ENCODE peak calls at places on chromosomes 6 and 20, in seven cellular contexts. M is T-helper 17 cell, H is spleen, W is GM23338, Z is activated gamma-delta T cell treated with Interleukin-2 at 50 U/mL for 16 hours, L is neural progenitor cell, S is A549. R is an unnamed sample.
A peak's percentile ranks its signal among the peaks of the same experiment; 100 is the strongest.

GRCh38 chr6:113635222-113635970 is 221.7 kb upstream of the MARCKS start:
- DNase-seq in M (no peak), S (no peak), H (no peak), L (no peak), Z (no peak), W (no peak), R (no peak)

GRCh38 chr20:2237059-2237458 is 58.7 kb upstream of the TGM3 start:
- DNase-seq in S (no peak), L (peak; percentile 31), H (peak; percentile 80), Z (no peak), W (peak; percentile 13), M (no peak), R (no peak)

GRCh38 chr6:25307805-25308494 is 28.8 kb downstream of the CARMIL1 start:
- DNase-seq in Z (no peak), W (no peak), L (no peak), M (no peak), H (no peak), S (no peak), R (no peak)

GRCh38 chr6:166853371-166854325 is 102.7 kb downstream of the RNASET2 start:
- DNase-seq in M (no peak), Z (no peak), S (no peak), L (no peak), H (no peak), W (peak; percentile 56), R (no peak)

GRCh38 chr6:16374796-16375195 is 136.4 kb downstream of the GMPR start:
- DNase-seq in S (no peak), Z (no peak), W (no peak), H (no peak), L (peak; percentile 73), M (no peak), R (no peak)

GRCh38 chr6:87826376-87826775 is 124.3 kb upstream of the AKIRIN2 start:
- DNase-seq in M (no peak), S (no peak), L (no peak), Z (no peak), W (no peak), H (no peak), R (no peak)

GRCh38 chr20:47353224-47353696 is 3.2 kb downstream of the ZMYND8 start:
- DNase-seq in M (no peak), L (no peak), W (no peak), S (no peak), Z (no peak), H (no peak), R (no peak)

GRCh38 chr6:12923644-12924235 is 207.2 kb downstream of the PHACTR1 start:
- DNase-seq in L (no peak), M (no peak), S (no peak), H (no peak), W (no peak), Z (no peak), R (peak; percentile 45)

GRCh38 chr6:133297657-133298056 is 56.5 kb downstream of the EYA4 start:
- DNase-seq in W (no peak), L (no peak), Z (no peak), M (no peak), S (no peak), H (no peak), R (no peak)

GRCh38 chr20:2838847-2839671 is 1.4 kb downstream of the PCED1A start:
- DNase-seq in S (no peak), H (no peak), W (no peak), M (no peak), Z (no peak), L (no peak), R (peak; percentile 36)

GRCh38 chr6:26328265-26328844 is 36.6 kb upstream of the BTN3A2 start:
- DNase-seq in W (no peak), M (no peak), L (no peak), H (no peak), Z (no peak), S (peak; percentile 73), R (no peak)

GRCh38 chr6:156396068-156396771 is 381.0 kb upstream of the ARID1B start:
- DNase-seq in L (no peak), W (peak; percentile 21), S (no peak), Z (no peak), M (peak; percentile 23), H (no peak), R (peak; percentile 52)

GRCh38 chr20:25356294-25356933 is 34.2 kb downstream of the ABHD12 start:
- DNase-seq in M (no peak), H (no peak), Z (no peak), L (peak; percentile 29), S (no peak), W (peak; percentile 80), R (no peak)

GRCh38 chr6:7615611-7616383 is 25.8 kb downstream of the SNRNP48 start:
- DNase-seq in S (peak; percentile 57), Z (peak; percentile 26), L (peak; percentile 63), W (peak; percentile 80), H (no peak), M (peak; percentile 13), R (peak; percentile 60)

GRCh38 chr20:11890331-11891080 is 27.2 kb upstream of the BTBD3 start:
- DNase-seq in S (peak; percentile 93), L (peak; percentile 96), W (peak; percentile 95), Z (peak; percentile 28), M (no peak), H (peak; percentile 92), R (peak; percentile 63)

GRCh38 chr20:11766961-11767360 is 150.7 kb upstream of the BTBD3 start:
- DNase-seq in L (no peak), H (no peak), S (no peak), M (no peak), Z (no peak), W (peak; percentile 74), R (no peak)

GRCh38 chr20:6740096-6740495 is 27.4 kb upstream of the BMP2 start:
- DNase-seq in H (no peak), Z (no peak), W (no peak), L (no peak), M (no peak), S (no peak), R (no peak)

GRCh38 chr6:127518212-127518709 is 874 bp downstream of the MTCL3 start:
- DNase-seq in L (peak; percentile 57), M (no peak), Z (no peak), H (no peak), W (peak; percentile 62), S (peak; percentile 40), R (no peak)

GRCh38 chr20:50371878-50372769 is 138.1 kb upstream of the PTPN1 start:
- DNase-seq in M (no peak), H (no peak), Z (no peak), W (no peak), S (no peak), L (no peak), R (no peak)

GRCh38 chr20:20229595-20229994 is 138.3 kb upstream of the INSM1 start:
- DNase-seq in S (no peak), M (no peak), L (no peak), H (no peak), Z (no peak), W (no peak), R (no peak)

GRCh38 chr20:29497261-29497671 is 1760.2 kb upstream of the DEFB115 start:
- DNase-seq in W (no peak), H (peak; percentile 74), Z (no peak), S (no peak), M (no peak), L (no peak), R (peak; percentile 12)

GRCh38 chr6:4426916-4427315 is 291.5 kb upstream of the ECI2 start:
- DNase-seq in S (no peak), Z (no peak), H (no peak), W (peak; percentile 61), L (peak; percentile 41), M (no peak), R (no peak)

GRCh38 chr6:35562060-35562459 is 49.4 kb upstream of the TULP1 start:
- DNase-seq in L (no peak), H (no peak), W (no peak), Z (no peak), S (no peak), M (no peak), R (no peak)

GRCh38 chr6:167742719-167743303 is 83.9 kb upstream of the AFDN start:
- DNase-seq in W (peak; percentile 38), L (peak; percentile 45), M (no peak), S (peak; percentile 12), H (no peak), Z (no peak), R (no peak)

GRCh38 chr20:63042448-63043071 is 35.8 kb upstream of the BHLHE23 start:
- DNase-seq in W (no peak), H (peak; percentile 7), L (no peak), Z (no peak), S (no peak), M (no peak), R (no peak)

GRCh38 chr6:31383149-31383548 is 20.2 kb upstream of the MICA start:
- DNase-seq in H (no peak), W (no peak), S (no peak), L (no peak), Z (no peak), M (no peak), R (no peak)

GRCh38 chr20:50794181-50794845 is 548 bp upstream of the BCAS4 start:
- DNase-seq in W (peak; percentile 79), S (no peak), L (peak; percentile 78), Z (peak; percentile 8), H (peak; percentile 78), M (no peak), R (no peak)

GRCh38 chr20:51540585-51540984 is 1.9 kb downstream of the NFATC2 start:
- DNase-seq in S (no peak), M (no peak), Z (no peak), W (no peak), H (no peak), L (no peak), R (no peak)

GRCh38 chr6:21616005-21616404 is 22.5 kb downstream of the SOX4 start:
- DNase-seq in H (no peak), W (no peak), L (no peak), M (no peak), Z (no peak), S (no peak), R (no peak)

GRCh38 chr20:35319206-35320197 is 27.3 kb upstream of the FAM83C start:
- DNase-seq in S (peak; percentile 35), Z (no peak), H (no peak), W (no peak), M (no peak), L (no peak), R (no peak)

GRCh38 chr6:7052441-7052936 is 55.3 kb upstream of the RREB1 start:
- DNase-seq in W (peak; percentile 57), Z (no peak), H (peak; percentile 83), M (no peak), S (no peak), L (peak; percentile 58), R (peak; percentile 53)

GRCh38 chr20:50366270-50367103 is 143.7 kb upstream of the PTPN1 start:
- DNase-seq in W (no peak), H (no peak), L (no peak), M (peak; percentile 30), Z (no peak), S (peak; percentile 65), R (no peak)

GRCh38 chr6:27146706-27147507 is 100.6 kb upstream of the PRSS16 start:
- DNase-seq in L (peak; percentile 95), H (peak; percentile 96), M (peak; percentile 47), S (peak; percentile 99), W (peak; percentile 98), Z (peak; percentile 66), R (peak; percentile 95)

GRCh38 chr6:48098923-48099322 is 12.1 kb downstream of the PTCHD4 start:
- DNase-seq in S (no peak), L (no peak), M (no peak), W (no peak), Z (no peak), H (no peak), R (no peak)

R was measured in GM13976.